ENCODE peak calls at places on chromosome 19, in nine cellular contexts. One of them, this sample, is unnamed.

GRCh38 chr19:15437355-15438123 is 12.2 kb downstream of the WIZ start:
- DNase-seq in germinal center: no peak
- DNase-seq in hepatocyte: no peak
- DNase-seq in HS-5: no peak
- DNase-seq in right lobe of liver: no peak
- DNase-seq in LoVo: no peak
- DNase-seq in stimulated activated CD8-positive, alpha-beta memory T cell treated with anti-CD3 and anti-CD28 coated beads, Interleukin-4, amount 100 ng/mL, for 1 hour: no peak
- DNase-seq in fibroblast of the conjunctiva: no peak
- DNase-seq in mucosa of gallbladder: no peak
- DNase-seq in this sample: no peak

GRCh38 chr19:30119180-30119920 is 177.3 kb downstream of the URI1 start:
- DNase-seq in germinal center: no peak
- DNase-seq in hepatocyte: no peak
- DNase-seq in HS-5: no peak
- DNase-seq in right lobe of liver: no peak
- DNase-seq in LoVo: no peak
- DNase-seq in stimulated activated CD8-positive, alpha-beta memory T cell treated with anti-CD3 and anti-CD28 coated beads, Interleukin-4, amount 100 ng/mL, for 1 hour: no peak
- DNase-seq in fibroblast of the conjunctiva: no peak
- DNase-seq in mucosa of gallbladder: no peak
- DNase-seq in this sample: no peak

GRCh38 chr19:46783670-46784069 is 4.7 kb downstream of the SLC1A5 start:
- DNase-seq in germinal center: no peak
- DNase-seq in hepatocyte: no peak
- DNase-seq in HS-5: no peak
- DNase-seq in right lobe of liver: no peak
- DNase-seq in LoVo: no peak
- DNase-seq in stimulated activated CD8-positive, alpha-beta memory T cell treated with anti-CD3 and anti-CD28 coated beads, Interleukin-4, amount 100 ng/mL, for 1 hour: no peak
- DNase-seq in fibroblast of the conjunctiva: no peak
- DNase-seq in mucosa of gallbladder: no peak
- DNase-seq in this sample: no peak

GRCh38 chr19:3324405-3324856 is 42.0 kb upstream of the NFIC start:
- DNase-seq in germinal center: peak; percentile 69
- DNase-seq in hepatocyte: no peak
- DNase-seq in HS-5: no peak
- DNase-seq in right lobe of liver: peak; percentile 74
- DNase-seq in LoVo: peak; percentile 28
- DNase-seq in stimulated activated CD8-positive, alpha-beta memory T cell treated with anti-CD3 and anti-CD28 coated beads, Interleukin-4, amount 100 ng/mL, for 1 hour: peak; percentile 48
- DNase-seq in fibroblast of the conjunctiva: no peak
- DNase-seq in mucosa of gallbladder: no peak
- DNase-seq in this sample: peak; percentile 34

GRCh38 chr19:57813919-57814504 is 701 bp downstream of the ZNF552 start:
- DNase-seq in germinal center: no peak
- DNase-seq in hepatocyte: peak; percentile 62
- DNase-seq in HS-5: no peak
- DNase-seq in right lobe of liver: peak; percentile 41
- DNase-seq in LoVo: peak; percentile 46
- DNase-seq in stimulated activated CD8-positive, alpha-beta memory T cell treated with anti-CD3 and anti-CD28 coated beads, Interleukin-4, amount 100 ng/mL, for 1 hour: no peak
- DNase-seq in fibroblast of the conjunctiva: no peak
- DNase-seq in mucosa of gallbladder: no peak
- DNase-seq in this sample: no peak

GRCh38 chr19:19527371-19527656 is 1.4 kb upstream of the YJEFN3 start:
- DNase-seq in germinal center: no peak
- DNase-seq in hepatocyte: no peak
- DNase-seq in HS-5: no peak
- DNase-seq in right lobe of liver: no peak
- DNase-seq in LoVo: no peak
- DNase-seq in stimulated activated CD8-positive, alpha-beta memory T cell treated with anti-CD3 and anti-CD28 coated beads, Interleukin-4, amount 100 ng/mL, for 1 hour: no peak
- DNase-seq in fibroblast of the conjunctiva: no peak
- DNase-seq in mucosa of gallbladder: no peak
- DNase-seq in this sample: no peak

GRCh38 chr19:46321653-46322052 is 24.8 kb downstream of the HIF3A start:
- DNase-seq in germinal center: no peak
- DNase-seq in hepatocyte: no peak
- DNase-seq in HS-5: no peak
- DNase-seq in right lobe of liver: no peak
- DNase-seq in LoVo: no peak
- DNase-seq in stimulated activated CD8-positive, alpha-beta memory T cell treated with anti-CD3 and anti-CD28 coated beads, Interleukin-4, amount 100 ng/mL, for 1 hour: no peak
- DNase-seq in fibroblast of the conjunctiva: no peak
- DNase-seq in mucosa of gallbladder: no peak
- DNase-seq in this sample: no peak

GRCh38 chr19:46970815-46971214 is 48.8 kb upstream of the NPAS1 start:
- DNase-seq in germinal center: no peak
- DNase-seq in hepatocyte: no peak
- DNase-seq in HS-5: peak; percentile 97
- DNase-seq in right lobe of liver: no peak
- DNase-seq in LoVo: peak; percentile 19
- DNase-seq in stimulated activated CD8-positive, alpha-beta memory T cell treated with anti-CD3 and anti-CD28 coated beads, Interleukin-4, amount 100 ng/mL, for 1 hour: no peak
- DNase-seq in fibroblast of the conjunctiva: no peak
- DNase-seq in mucosa of gallbladder: peak; percentile 38
- DNase-seq in this sample: no peak

GRCh38 chr19:37779139-37780035 is at the start of gene ZNF573:
- DNase-seq in germinal center: peak; percentile 86
- DNase-seq in hepatocyte: peak; percentile 93
- DNase-seq in HS-5: peak; percentile 68
- DNase-seq in right lobe of liver: peak; percentile 89
- DNase-seq in LoVo: peak; percentile 20
- DNase-seq in stimulated activated CD8-positive, alpha-beta memory T cell treated with anti-CD3 and anti-CD28 coated beads, Interleukin-4, amount 100 ng/mL, for 1 hour: peak; percentile 55
- DNase-seq in fibroblast of the conjunctiva: peak; percentile 69
- DNase-seq in mucosa of gallbladder: peak; percentile 90
- DNase-seq in this sample: peak; percentile 56

GRCh38 chr19:55666343-55667005 is 8.6 kb upstream of the EPN1 start:
- DNase-seq in germinal center: no peak
- DNase-seq in hepatocyte: no peak
- DNase-seq in HS-5: no peak
- DNase-seq in right lobe of liver: no peak
- DNase-seq in LoVo: no peak
- DNase-seq in stimulated activated CD8-positive, alpha-beta memory T cell treated with anti-CD3 and anti-CD28 coated beads, Interleukin-4, amount 100 ng/mL, for 1 hour: no peak
- DNase-seq in fibroblast of the conjunctiva: no peak
- DNase-seq in mucosa of gallbladder: no peak
- DNase-seq in this sample: no peak

GRCh38 chr19:46225558-46226004 is 4.0 kb upstream of the IGFL1 start:
- DNase-seq in germinal center: no peak
- DNase-seq in hepatocyte: no peak
- DNase-seq in HS-5: no peak
- DNase-seq in right lobe of liver: no peak
- DNase-seq in LoVo: no peak
- DNase-seq in stimulated activated CD8-positive, alpha-beta memory T cell treated with anti-CD3 and anti-CD28 coated beads, Interleukin-4, amount 100 ng/mL, for 1 hour: no peak
- DNase-seq in fibroblast of the conjunctiva: no peak
- DNase-seq in mucosa of gallbladder: no peak
- DNase-seq in this sample: no peak

GRCh38 chr19:869245-870177 is 10.0 kb downstream of the CFD start:
- DNase-seq in germinal center: no peak
- DNase-seq in hepatocyte: peak; percentile 81
- DNase-seq in HS-5: peak; percentile 73
- DNase-seq in right lobe of liver: no peak
- DNase-seq in LoVo: peak; percentile 27
- DNase-seq in stimulated activated CD8-positive, alpha-beta memory T cell treated with anti-CD3 and anti-CD28 coated beads, Interleukin-4, amount 100 ng/mL, for 1 hour: no peak
- DNase-seq in fibroblast of the conjunctiva: peak; percentile 91
- DNase-seq in mucosa of gallbladder: peak; percentile 72
- DNase-seq in this sample: peak; percentile 60

GRCh38 chr19:13022111-13022858 is 27.0 kb downstream of the NFIX start:
- DNase-seq in germinal center: no peak
- DNase-seq in hepatocyte: no peak
- DNase-seq in HS-5: no peak
- DNase-seq in right lobe of liver: no peak
- DNase-seq in LoVo: no peak
- DNase-seq in stimulated activated CD8-positive, alpha-beta memory T cell treated with anti-CD3 and anti-CD28 coated beads, Interleukin-4, amount 100 ng/mL, for 1 hour: no peak
- DNase-seq in fibroblast of the conjunctiva: no peak
- DNase-seq in mucosa of gallbladder: no peak
- DNase-seq in this sample: no peak

GRCh38 chr19:2374808-2375207 is 14.7 kb downstream of the TMPRSS9 start:
- DNase-seq in germinal center: no peak
- DNase-seq in hepatocyte: no peak
- DNase-seq in HS-5: no peak
- DNase-seq in right lobe of liver: no peak
- DNase-seq in LoVo: peak; percentile 41
- DNase-seq in stimulated activated CD8-positive, alpha-beta memory T cell treated with anti-CD3 and anti-CD28 coated beads, Interleukin-4, amount 100 ng/mL, for 1 hour: no peak
- DNase-seq in fibroblast of the conjunctiva: no peak
- DNase-seq in mucosa of gallbladder: no peak
- DNase-seq in this sample: no peak

GRCh38 chr19:19745496-19746285 is 12.8 kb upstream of the ZNF14 start:
- DNase-seq in germinal center: no peak
- DNase-seq in hepatocyte: no peak
- DNase-seq in HS-5: no peak
- DNase-seq in right lobe of liver: no peak
- DNase-seq in LoVo: no peak
- DNase-seq in stimulated activated CD8-positive, alpha-beta memory T cell treated with anti-CD3 and anti-CD28 coated beads, Interleukin-4, amount 100 ng/mL, for 1 hour: no peak
- DNase-seq in fibroblast of the conjunctiva: no peak
- DNase-seq in mucosa of gallbladder: no peak
- DNase-seq in this sample: no peak

GRCh38 chr19:13881692-13882418 is 4.9 kb downstream of the NANOS3 start:
- DNase-seq in germinal center: no peak
- DNase-seq in hepatocyte: no peak
- DNase-seq in HS-5: no peak
- DNase-seq in right lobe of liver: peak; percentile 55
- DNase-seq in LoVo: no peak
- DNase-seq in stimulated activated CD8-positive, alpha-beta memory T cell treated with anti-CD3 and anti-CD28 coated beads, Interleukin-4, amount 100 ng/mL, for 1 hour: no peak
- DNase-seq in fibroblast of the conjunctiva: no peak
- DNase-seq in mucosa of gallbladder: no peak
- DNase-seq in this sample: no peak

GRCh38 chr19:49132974-49133609 is 13.7 kb downstream of the PPFIA3 start:
- DNase-seq in germinal center: no peak
- DNase-seq in hepatocyte: no peak
- DNase-seq in HS-5: no peak
- DNase-seq in right lobe of liver: no peak
- DNase-seq in LoVo: no peak
- DNase-seq in stimulated activated CD8-positive, alpha-beta memory T cell treated with anti-CD3 and anti-CD28 coated beads, Interleukin-4, amount 100 ng/mL, for 1 hour: no peak
- DNase-seq in fibroblast of the conjunctiva: no peak
- DNase-seq in mucosa of gallbladder: no peak
- DNase-seq in this sample: no peak

GRCh38 chr19:3161453-3161852 is 17.1 kb upstream of the S1PR4 start:
- DNase-seq in germinal center: no peak
- DNase-seq in hepatocyte: no peak
- DNase-seq in HS-5: no peak
- DNase-seq in right lobe of liver: no peak
- DNase-seq in LoVo: no peak
- DNase-seq in stimulated activated CD8-positive, alpha-beta memory T cell treated with anti-CD3 and anti-CD28 coated beads, Interleukin-4, amount 100 ng/mL, for 1 hour: no peak
- DNase-seq in fibroblast of the conjunctiva: no peak
- DNase-seq in mucosa of gallbladder: no peak
- DNase-seq in this sample: no peak